ENCODE peak calls at places on chromosomes 12 and 14, in five cellular contexts. K is stimulated activated naive CD4-positive, alpha-beta T cell treated with Interleukin-2 at 50 U/mL for 16 hours; H is prostate gland; E is colonic mucosa; N is neural progenitor cell. U is an unnamed sample.

GRCh38 chr14:105119410-105120025 is 49.1 kb downstream of the JAG2 start:
- DNase-seq in K (no peak), H (no peak), N (no peak), E (no peak), U (no peak)

GRCh38 chr12:49345048-49345839 is 1.4 kb upstream of the DNAJC22 start:
- DNase-seq in K (no peak), N (peak), E (no peak), H (no peak), U (peak)

GRCh38 chr14:71610797-71611196 is 321.4 kb upstream of the RGS6 start:
- DNase-seq in K (no peak), E (no peak), H (no peak), N (no peak), U (no peak)

GRCh38 chr12:49296034-49296835 is 1.3 kb downstream of the PRPH start:
- DNase-seq in H (no peak), N (peak), K (peak), E (peak), U (peak)

GRCh38 chr12:46108721-46109120 is 118.3 kb upstream of the SCAF11 start:
- DNase-seq in H (no peak), N (no peak), E (no peak), K (no peak), U (no peak)

GRCh38 chr14:36556811-36557433 is 25.5 kb downstream of the NKX2-8 start:
- DNase-seq in E (no peak), H (no peak), K (no peak), N (peak), U (peak)

GRCh38 chr14:20415723-20416622 is 2.7 kb upstream of the TEP1 start:
- DNase-seq in N (peak), K (no peak), E (peak), H (no peak), U (peak)

GRCh38 chr14:99755629-99756603 is 37.3 kb upstream of the EML1 start:
- DNase-seq in K (no peak), N (no peak), E (peak), H (no peak), U (no peak)

GRCh38 chr14:54342806-54343205 is 54.0 kb upstream of the CDKN3 start:
- DNase-seq in H (no peak), K (no peak), E (no peak), N (no peak), U (no peak)

GRCh38 chr12:62603811-62604098 is 137.1 kb downstream of the MON2 start:
- DNase-seq in E (no peak), H (no peak), K (no peak), N (no peak), U (no peak)

GRCh38 chr12:50562485-50563433 is 58.0 kb downstream of the DIP2B start:
- DNase-seq in H (no peak), E (no peak), K (no peak), N (no peak), U (no peak)

GRCh38 chr14:70726651-70727375 is 82.5 kb downstream of the MAP3K9 start:
- DNase-seq in N (no peak), K (no peak), E (no peak), H (no peak), U (peak)

GRCh38 chr14:75450381-75451276 is 22.8 kb downstream of the JDP2 start:
- DNase-seq in K (no peak), E (peak), N (no peak), H (peak), U (no peak)

GRCh38 chr12:56590237-56590830 is 39.8 kb downstream of the BAZ2A start:
- DNase-seq in K (peak), N (peak), E (peak), H (no peak), U (peak)

GRCh38 chr12:41706376-41706775 is 438.3 kb downstream of the GXYLT1 start:
- DNase-seq in K (no peak), E (no peak), H (no peak), N (no peak), U (no peak)

GRCh38 chr14:44803239-44803905 is 158.4 kb downstream of the KLHL28 start:
- DNase-seq in E (no peak), K (no peak), N (peak), H (no peak), U (peak)

GRCh38 chr14:76917158-76917596 is 91.0 kb downstream of the LRRC74A start:
- DNase-seq in E (peak), K (no peak), H (peak), N (peak), U (peak)

GRCh38 chr14:74211945-74212580 is 27.2 kb upstream of the VSX2 start:
- DNase-seq in H (no peak), K (no peak), N (no peak), E (no peak), U (no peak)

GRCh38 chr12:132687211-132688164 is at the start of the genes POLE and PXMP2:
- DNase-seq in N (peak), K (peak), H (peak), E (peak), U (peak)

GRCh38 chr12:89862511-89863331 is 154.1 kb upstream of the ATP2B1 start:
- DNase-seq in K (peak), E (peak), N (no peak), H (peak), U (peak)

GRCh38 chr14:99592933-99593753 is 10.9 kb downstream of the CCDC85C start:
- DNase-seq in H (no peak), E (no peak), N (peak), K (no peak), U (no peak)

GRCh38 chr12:22979854-22980253 is 354.9 kb downstream of the ETNK1 start:
- DNase-seq in H (no peak), N (peak), K (no peak), E (no peak), U (no peak)

GRCh38 chr14:28966416-28967233 is 200.0 kb downstream of the FOXG1 start:
- DNase-seq in E (no peak), N (no peak), K (no peak), H (no peak), U (no peak)